ENCODE peak calls at places on chromosome 15, in six cellular contexts. One of them, this sample, is unnamed.

GRCh38 chr15:75309711-75310110 is 26.2 kb upstream of the COMMD4 start:
- DNase-seq in endothelial cell of umbilical vein: no peak
- DNase-seq in uterus: no peak
- DNase-seq in sigmoid colon: no peak
- DNase-seq in A549: no peak
- DNase-seq in body of pancreas: no peak
- DNase-seq in this sample: no peak

GRCh38 chr15:39388118-39388517 is 192.8 kb upstream of the THBS1 start:
- DNase-seq in A549: no peak
- DNase-seq in sigmoid colon: no peak
- DNase-seq in endothelial cell of umbilical vein: no peak
- DNase-seq in body of pancreas: no peak
- DNase-seq in uterus: no peak
- DNase-seq in this sample: no peak

GRCh38 chr15:56994280-56994679 is 75.8 kb downstream of the TCF12 start:
- DNase-seq in sigmoid colon: no peak
- DNase-seq in endothelial cell of umbilical vein: no peak
- DNase-seq in body of pancreas: no peak
- DNase-seq in A549: no peak
- DNase-seq in uterus: no peak
- DNase-seq in this sample: no peak

GRCh38 chr15:85730001-85730820 is 64.5 kb downstream of the KLHL25 start:
- DNase-seq in uterus: no peak
- DNase-seq in sigmoid colon: no peak
- DNase-seq in A549: peak
- DNase-seq in endothelial cell of umbilical vein: peak
- DNase-seq in body of pancreas: peak
- DNase-seq in this sample: no peak

GRCh38 chr15:90818251-90819210 is 49.9 kb upstream of the FURIN start:
- DNase-seq in endothelial cell of umbilical vein: no peak
- DNase-seq in sigmoid colon: peak
- DNase-seq in A549: no peak
- DNase-seq in body of pancreas: no peak
- DNase-seq in uterus: no peak
- DNase-seq in this sample: no peak

GRCh38 chr15:96460106-96460505 is 129.6 kb downstream of the NR2F2 start:
- DNase-seq in uterus: no peak
- DNase-seq in A549: no peak
- DNase-seq in body of pancreas: no peak
- DNase-seq in sigmoid colon: no peak
- DNase-seq in endothelial cell of umbilical vein: no peak
- DNase-seq in this sample: no peak

GRCh38 chr15:90376789-90377188 is 11.3 kb upstream of the IQGAP1 start:
- DNase-seq in uterus: no peak
- DNase-seq in body of pancreas: no peak
- DNase-seq in A549: no peak
- DNase-seq in endothelial cell of umbilical vein: peak
- DNase-seq in sigmoid colon: no peak
- DNase-seq in this sample: no peak

GRCh38 chr15:93152951-93153350 is 63.9 kb upstream of the RGMA start:
- DNase-seq in body of pancreas: peak
- DNase-seq in uterus: peak
- DNase-seq in endothelial cell of umbilical vein: no peak
- DNase-seq in sigmoid colon: peak
- DNase-seq in A549: no peak
- DNase-seq in this sample: peak

GRCh38 chr15:71810256-71811035 is at the start of gene NR2E3:
- DNase-seq in endothelial cell of umbilical vein: no peak
- DNase-seq in A549: no peak
- DNase-seq in body of pancreas: no peak
- DNase-seq in sigmoid colon: no peak
- DNase-seq in uterus: no peak
- DNase-seq in this sample: no peak

GRCh38 chr15:63041982-63042878 is at the start of gene TPM1:
- DNase-seq in endothelial cell of umbilical vein: peak
- DNase-seq in uterus: peak
- DNase-seq in A549: peak
- DNase-seq in body of pancreas: peak
- DNase-seq in sigmoid colon: peak
- DNase-seq in this sample: peak

GRCh38 chr15:49815937-49816336 is 195.1 kb downstream of the DTWD1 start:
- DNase-seq in uterus: peak
- DNase-seq in A549: no peak
- DNase-seq in endothelial cell of umbilical vein: no peak
- DNase-seq in sigmoid colon: no peak
- DNase-seq in body of pancreas: no peak
- DNase-seq in this sample: no peak

GRCh38 chr15:47301481-47301880 is 415.8 kb upstream of the SEMA6D start:
- DNase-seq in sigmoid colon: no peak
- DNase-seq in endothelial cell of umbilical vein: no peak
- DNase-seq in uterus: no peak
- DNase-seq in A549: no peak
- DNase-seq in body of pancreas: peak
- DNase-seq in this sample: peak

GRCh38 chr15:35000511-35000910 is 12.4 kb upstream of the ZNF770 start:
- DNase-seq in endothelial cell of umbilical vein: no peak
- DNase-seq in body of pancreas: peak
- DNase-seq in A549: peak
- DNase-seq in uterus: no peak
- DNase-seq in sigmoid colon: no peak
- DNase-seq in this sample: peak

GRCh38 chr15:55916666-55917409 is 76.6 kb downstream of the NEDD4 start:
- DNase-seq in body of pancreas: no peak
- DNase-seq in A549: no peak
- DNase-seq in sigmoid colon: no peak
- DNase-seq in endothelial cell of umbilical vein: no peak
- DNase-seq in uterus: no peak
- DNase-seq in this sample: peak

GRCh38 chr15:39919396-39919739 is 698 bp downstream of the GPR176 start:
- DNase-seq in sigmoid colon: no peak
- DNase-seq in body of pancreas: no peak
- DNase-seq in A549: no peak
- DNase-seq in endothelial cell of umbilical vein: no peak
- DNase-seq in uterus: no peak
- DNase-seq in this sample: no peak

GRCh38 chr15:26449296-26449695 is 323.6 kb downstream of the GABRB3 start:
- DNase-seq in body of pancreas: no peak
- DNase-seq in uterus: no peak
- DNase-seq in endothelial cell of umbilical vein: no peak
- DNase-seq in sigmoid colon: no peak
- DNase-seq in A549: no peak
- DNase-seq in this sample: no peak

GRCh38 chr15:72354496-72354895 is 21.3 kb downstream of the HEXA start:
- DNase-seq in endothelial cell of umbilical vein: no peak
- DNase-seq in uterus: no peak
- DNase-seq in sigmoid colon: no peak
- DNase-seq in body of pancreas: no peak
- DNase-seq in A549: no peak
- DNase-seq in this sample: no peak

GRCh38 chr15:46946953-46947352 is 770.4 kb upstream of the SEMA6D start:
- DNase-seq in uterus: no peak
- DNase-seq in body of pancreas: no peak
- DNase-seq in A549: no peak
- DNase-seq in sigmoid colon: no peak
- DNase-seq in endothelial cell of umbilical vein: no peak
- DNase-seq in this sample: no peak

GRCh38 chr15:92809880-92810361 is 90.2 kb upstream of the CHD2 start:
- DNase-seq in uterus: no peak
- DNase-seq in sigmoid colon: peak
- DNase-seq in endothelial cell of umbilical vein: peak
- DNase-seq in A549: no peak
- DNase-seq in body of pancreas: peak
- DNase-seq in this sample: peak

GRCh38 chr15:55789066-55789660 is 46.2 kb upstream of the PRTG start:
- DNase-seq in endothelial cell of umbilical vein: no peak
- DNase-seq in sigmoid colon: no peak
- DNase-seq in A549: no peak
- DNase-seq in body of pancreas: peak
- DNase-seq in uterus: no peak
- DNase-seq in this sample: peak

GRCh38 chr15:77311020-77311419 is 108.9 kb downstream of the PEAK1 start:
- DNase-seq in sigmoid colon: no peak
- DNase-seq in endothelial cell of umbilical vein: no peak
- DNase-seq in uterus: no peak
- DNase-seq in body of pancreas: no peak
- DNase-seq in A549: no peak
- DNase-seq in this sample: no peak

GRCh38 chr15:78691873-78692421 is 50.9 kb upstream of the CHRNB4 start:
- DNase-seq in A549: no peak
- DNase-seq in endothelial cell of umbilical vein: no peak
- DNase-seq in uterus: no peak
- DNase-seq in sigmoid colon: no peak
- DNase-seq in body of pancreas: no peak
- DNase-seq in this sample: no peak

DNA sequence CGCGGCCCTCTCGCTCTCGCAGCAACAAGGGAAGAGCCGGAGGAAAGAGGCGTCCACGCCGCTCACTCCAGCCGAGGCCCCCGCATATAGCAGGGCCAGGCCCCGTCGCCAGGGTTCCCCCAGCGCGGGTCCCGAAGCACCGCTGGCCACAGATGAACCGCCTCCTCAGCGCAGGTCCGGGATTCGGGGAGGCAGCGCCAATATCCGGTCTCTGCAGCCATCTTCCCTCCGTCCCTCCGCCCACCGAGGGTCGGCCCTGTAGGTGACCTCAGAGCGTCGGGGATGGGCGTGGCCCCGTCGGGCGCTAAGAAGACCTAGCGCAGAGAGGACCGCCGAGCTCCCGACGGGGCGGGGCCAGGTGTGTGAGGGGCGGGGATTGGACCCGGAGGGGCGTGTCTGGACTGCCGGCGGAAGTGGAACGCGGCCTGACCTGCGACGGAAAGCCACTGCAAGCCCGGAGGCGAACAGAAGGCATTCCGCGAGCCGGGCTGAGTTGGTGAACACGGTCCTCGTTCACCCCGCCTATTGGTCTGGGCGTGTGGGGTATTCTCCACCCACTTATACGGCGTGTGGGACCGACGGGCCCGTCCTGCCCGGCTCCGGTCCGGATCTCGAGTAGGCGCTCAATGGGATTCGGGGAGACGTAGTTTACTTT is 26.8 kb upstream of the MTHFS start:
- DNase-seq in A549: peak
- DNase-seq in uterus: peak
- DNase-seq in sigmoid colon: peak
- DNase-seq in body of pancreas: peak
- DNase-seq in endothelial cell of umbilical vein: peak
- DNase-seq in this sample: peak
- TF ChIP-seq POLR2A in A549: peak
- TF ChIP-seq POLR2A in uterus: peak
- TF ChIP-seq POLR2A in sigmoid colon: peak
- TF ChIP-seq POLR2A in body of pancreas: peak
- TF ChIP-seq POLR2A in endothelial cell of umbilical vein: peak
- TF ChIP-seq POLR2A in this sample: peak

GRCh38 chr15:64894395-64895056 is 17.2 kb upstream of the ANKDD1A start:
- DNase-seq in A549: no peak
- DNase-seq in uterus: no peak
- DNase-seq in sigmoid colon: peak
- DNase-seq in endothelial cell of umbilical vein: no peak
- DNase-seq in body of pancreas: no peak
- DNase-seq in this sample: no peak
- TF ChIP-seq POLR2A in A549: no peak
- TF ChIP-seq POLR2A in uterus: no peak
- TF ChIP-seq POLR2A in sigmoid colon: no peak
- TF ChIP-seq POLR2A in endothelial cell of umbilical vein: no peak
- TF ChIP-seq POLR2A in body of pancreas: no peak
- TF ChIP-seq POLR2A in this sample: no peak

GRCh38 chr15:31387483-31388118 is 61.0 kb downstream of the KLF13 start:
- DNase-seq in uterus: no peak
- DNase-seq in sigmoid colon: peak
- DNase-seq in endothelial cell of umbilical vein: no peak
- DNase-seq in body of pancreas: peak
- DNase-seq in A549: no peak
- DNase-seq in this sample: peak
- TF ChIP-seq POLR2A in uterus: no peak
- TF ChIP-seq POLR2A in sigmoid colon: no peak
- TF ChIP-seq POLR2A in endothelial cell of umbilical vein: no peak
- TF ChIP-seq POLR2A in body of pancreas: no peak
- TF ChIP-seq POLR2A in A549: no peak
- TF ChIP-seq POLR2A in this sample: peak

DNA sequence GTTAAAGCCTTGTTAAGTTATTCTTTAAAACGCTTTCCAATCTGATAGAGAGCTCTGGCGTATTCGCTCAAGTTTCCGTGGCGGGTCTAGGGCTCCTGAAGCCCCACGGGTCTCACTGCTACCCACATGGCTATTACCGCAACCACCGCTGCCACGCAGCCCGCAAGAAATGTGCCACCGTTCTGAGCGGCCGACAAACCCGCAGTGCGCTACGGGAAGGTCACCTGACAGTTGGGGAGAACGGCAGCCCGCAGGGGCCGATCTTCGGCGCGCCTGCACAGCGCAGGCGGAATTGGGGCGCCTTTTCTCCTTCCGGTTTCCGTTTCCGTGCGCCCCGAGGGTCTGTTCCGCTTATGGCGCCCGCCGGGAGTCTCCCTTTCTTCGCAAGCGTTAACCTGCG is 76.6 kb upstream of the SNRPN start:
- DNase-seq in A549: no peak
- DNase-seq in uterus: no peak
- DNase-seq in endothelial cell of umbilical vein: peak
- DNase-seq in sigmoid colon: peak
- DNase-seq in body of pancreas: peak
- DNase-seq in this sample: peak
- TF ChIP-seq POLR2A in A549: no peak
- TF ChIP-seq POLR2A in uterus: no peak
- TF ChIP-seq POLR2A in endothelial cell of umbilical vein: no peak
- TF ChIP-seq POLR2A in sigmoid colon: no peak
- TF ChIP-seq POLR2A in body of pancreas: no peak
- TF ChIP-seq POLR2A in this sample: no peak

DNA sequence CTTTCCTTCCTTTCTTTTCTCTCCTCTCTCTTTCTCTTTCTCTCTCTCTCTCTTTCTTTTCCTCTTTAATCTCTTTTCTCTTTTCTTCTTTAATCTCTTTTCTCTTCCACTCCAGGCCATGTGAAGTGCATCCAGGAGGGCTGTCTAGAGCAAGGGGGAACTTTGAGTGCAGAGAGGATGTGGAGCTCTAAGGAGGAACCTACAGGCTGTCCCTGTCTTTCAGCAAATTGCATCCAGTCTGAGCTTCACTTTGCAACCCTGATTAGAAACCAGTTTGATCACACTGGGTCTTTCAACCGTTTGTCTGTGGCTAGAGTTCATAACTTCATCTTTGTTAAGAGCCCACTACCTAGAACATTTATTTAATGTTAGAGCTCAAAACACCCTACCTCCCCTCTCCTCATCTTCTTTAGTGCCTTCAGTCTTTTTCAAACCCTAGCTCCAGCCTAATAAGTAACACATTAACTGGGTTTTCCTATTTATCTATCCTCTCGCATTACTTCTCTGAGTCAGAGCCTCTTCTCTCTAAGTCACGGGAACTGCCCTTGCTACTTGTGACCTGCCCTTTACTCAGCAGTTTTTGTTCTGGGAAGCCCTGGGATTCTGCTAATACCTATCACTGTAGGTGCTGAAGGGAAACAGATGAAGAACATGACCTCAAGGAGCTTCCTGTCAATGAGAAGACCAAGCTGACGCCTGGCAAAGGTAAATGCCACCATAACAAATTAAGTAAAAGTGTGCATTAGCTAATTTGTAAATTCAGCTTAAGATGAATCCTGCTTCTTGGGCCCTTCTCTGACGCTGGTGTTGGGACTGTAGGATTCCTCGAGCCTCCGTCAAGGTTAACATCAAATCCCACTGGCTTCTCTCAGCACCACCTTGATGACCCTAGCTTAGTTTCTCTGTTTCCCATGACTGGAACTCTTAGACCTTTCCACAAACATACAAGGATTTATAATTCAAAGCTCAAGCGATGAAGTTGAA is at the start of gene GCNT3:
- DNase-seq in body of pancreas: no peak
- DNase-seq in endothelial cell of umbilical vein: no peak
- DNase-seq in A549: peak
- DNase-seq in uterus: no peak
- DNase-seq in sigmoid colon: no peak
- DNase-seq in this sample: no peak
- TF ChIP-seq POLR2A in body of pancreas: no peak
- TF ChIP-seq POLR2A in endothelial cell of umbilical vein: no peak
- TF ChIP-seq POLR2A in A549: peak
- TF ChIP-seq POLR2A in uterus: no peak
- TF ChIP-seq POLR2A in sigmoid colon: no peak
- TF ChIP-seq POLR2A in this sample: no peak

This sample was measured in thyroid gland.